ENCODE peak calls at places on chromosomes 13 and 19, in eight cellular contexts. U is brain microvascular endothelial cell, W is GM23338, R is tibial nerve, Y is fibroblast of lung, V is cardiac muscle cell, M is upper lobe of left lung, S is neural progenitor cell. O is an unnamed sample.

GRCh38 chr13:50635504-50635903 is 208.0 kb downstream of the DLEU7 start:
- DNase-seq in U (no peak), W (no peak), R (peak; percentile 59), Y (no peak), V (no peak), M (peak; percentile 60), S (no peak), O (no peak)

GRCh38 chr19:13262450-13262849 is 112.2 kb downstream of the IER2 start:
- DNase-seq in U (peak; percentile 45), W (peak; percentile 59), R (no peak), Y (peak; percentile 36), V (peak; percentile 53), M (no peak), S (peak; percentile 22), O (peak; percentile 10)

GRCh38 chr19:1941146-1942077 is at the start of gene CSNK1G2:
- DNase-seq in U (no peak), W (no peak), R (no peak), Y (no peak), V (no peak), M (no peak), S (no peak), O (no peak)

GRCh38 chr19:1220452-1221037 is 15.0 kb downstream of the STK11 start:
- DNase-seq in U (no peak), W (no peak), R (no peak), Y (no peak), V (no peak), M (no peak), S (no peak), O (no peak)

GRCh38 chr19:41031926-41032325 is 40.8 kb downstream of the CYP2B6 start:
- DNase-seq in U (no peak), W (no peak), R (no peak), Y (no peak), V (peak; percentile 0), M (no peak), S (no peak), O (no peak)

GRCh38 chr13:68350554-68350953 is 1120.4 kb upstream of the PCDH9 start:
- DNase-seq in U (no peak), W (no peak), R (no peak), Y (no peak), V (no peak), M (no peak), S (no peak), O (no peak)

GRCh38 chr13:59391696-59392095 is 772.0 kb downstream of the DIAPH3 start:
- DNase-seq in U (peak; percentile 77), W (peak; percentile 85), R (peak; percentile 75), Y (peak; percentile 56), V (peak; percentile 85), M (peak; percentile 43), S (peak; percentile 80), O (no peak)

GRCh38 chr13:30464496-30465351 is 1.0 kb downstream of the HMGB1 start:
- DNase-seq in U (peak; percentile 60), W (peak; percentile 67), R (peak; percentile 65), Y (peak; percentile 85), V (peak; percentile 87), M (peak; percentile 63), S (peak; percentile 86), O (no peak)

GRCh38 chr19:33522371-33522662 is 726 bp upstream of the PEPD start:
- DNase-seq in U (no peak), W (no peak), R (no peak), Y (no peak), V (no peak), M (no peak), S (no peak), O (no peak)

GRCh38 chr19:6440905-6441304 is 7.3 kb upstream of the SLC25A41 start:
- DNase-seq in U (no peak), W (no peak), R (no peak), Y (no peak), V (no peak), M (no peak), S (no peak), O (no peak)

GRCh38 chr13:89401209-89401810 is 1730.1 kb downstream of the SLITRK5 start:
- DNase-seq in U (peak; percentile 3), W (peak; percentile 4), R (no peak), Y (peak; percentile 74), V (no peak), M (no peak), S (no peak), O (peak; percentile 42)

GRCh38 chr19:17125052-17125727 is 49.6 kb downstream of the MYO9B start:
- DNase-seq in U (peak; percentile 18), W (no peak), R (no peak), Y (peak; percentile 43), V (no peak), M (no peak), S (no peak), O (no peak)

GRCh38 chr13:110555601-110556223 is 5.8 kb downstream of the RAB20 start:
- DNase-seq in U (no peak), W (no peak), R (no peak), Y (no peak), V (no peak), M (peak; percentile 68), S (no peak), O (no peak)

DNA sequence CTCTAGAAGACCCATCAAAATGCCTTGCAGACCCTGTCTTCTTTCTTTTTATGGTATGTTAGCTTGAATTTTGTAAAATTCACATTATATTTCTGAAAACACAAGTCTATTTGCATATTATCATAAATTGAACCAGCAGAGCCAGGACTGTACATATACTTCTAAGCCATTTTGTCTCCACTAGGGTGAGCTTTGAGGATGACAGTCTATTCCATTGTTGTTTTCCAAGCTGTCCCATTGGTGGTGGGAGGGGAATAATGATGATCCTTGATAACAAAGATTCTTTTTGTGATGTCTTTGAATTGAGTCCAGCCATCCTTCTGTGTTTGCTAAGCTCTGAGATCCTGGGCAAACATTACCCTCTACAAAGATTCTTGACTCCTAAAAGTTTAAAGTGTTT is 359.3 kb upstream of the PCDH20 start:
- DNase-seq in U (no peak), W (no peak), R (no peak), Y (no peak), V (no peak), M (no peak), S (no peak), O (no peak)
- TF ChIP-seq CTCF in U (no peak), W (no peak), R (no peak), Y (no peak), V (no peak), M (no peak), S (no peak), O (no peak)

GRCh38 chr19:51339313-51339686 is 2.6 kb downstream of the VSIG10L start:
- DNase-seq in U (no peak), W (peak; percentile 91), R (no peak), Y (no peak), V (no peak), M (no peak), S (peak; percentile 85), O (no peak)

GRCh38 chr19:51337861-51338562 is 3.9 kb downstream of the VSIG10L start:
- DNase-seq in U (no peak), W (no peak), R (no peak), Y (no peak), V (no peak), M (no peak), S (no peak), O (no peak)

GRCh38 chr19:51338563-51339312 is 3.2 kb downstream of the VSIG10L start:
- DNase-seq in U (peak; percentile 80), W (peak; percentile 95), R (peak; percentile 86), Y (peak; percentile 64), V (peak; percentile 91), M (peak; percentile 86), S (peak; percentile 94), O (no peak)

GRCh38 chr19:51341066-51341465 is 873 bp downstream of the VSIG10L start:
- DNase-seq in U (no peak), W (no peak), R (no peak), Y (no peak), V (no peak), M (no peak), S (no peak), O (no peak)

DNA sequence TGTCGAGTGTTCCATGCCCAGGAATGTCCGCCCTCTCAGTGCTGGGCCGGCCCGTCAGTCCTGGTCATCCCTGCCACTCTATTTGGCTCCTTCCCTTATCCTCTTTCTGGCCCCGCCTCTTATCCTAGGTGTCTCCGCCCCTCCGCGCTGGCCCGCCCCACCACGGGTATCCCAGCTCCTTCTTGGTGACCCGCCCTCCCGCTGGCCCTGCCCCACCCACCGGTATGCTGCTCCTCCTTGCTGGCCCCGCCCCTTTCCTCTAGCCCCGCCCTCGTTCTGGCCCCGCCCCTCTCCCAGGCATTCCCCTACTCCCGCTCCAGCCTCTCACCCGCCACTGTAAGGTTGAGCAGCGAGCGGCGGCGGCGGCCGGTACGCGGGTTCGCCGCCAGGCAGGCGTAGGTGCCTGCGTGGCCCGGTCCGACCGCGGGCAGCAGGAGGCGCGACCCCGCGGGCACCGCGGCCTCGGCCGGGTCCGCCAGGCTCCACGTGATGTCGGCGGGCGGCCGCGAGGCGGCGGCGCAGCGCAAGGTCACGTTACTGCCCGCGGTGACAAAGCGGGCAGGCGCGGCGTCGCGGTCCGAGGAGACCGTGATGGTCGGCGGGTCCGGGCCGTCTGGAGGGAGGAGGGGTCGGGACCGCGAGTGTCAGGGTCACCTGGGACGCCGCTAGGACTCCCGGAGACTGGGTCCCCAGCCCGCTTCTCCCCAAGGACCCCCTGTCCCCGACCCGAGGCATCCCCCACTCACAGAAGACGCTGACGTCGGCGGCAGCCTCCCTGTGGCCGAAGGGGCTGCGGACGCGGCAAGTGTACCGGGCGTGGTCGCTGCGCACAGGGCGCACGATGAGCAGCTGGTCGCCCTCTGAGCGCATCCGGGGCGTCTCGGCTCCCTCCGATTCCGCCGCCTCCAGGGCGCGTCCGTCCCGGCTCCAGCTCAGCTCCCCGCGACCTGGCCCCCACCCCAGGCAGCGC is 2.0 kb downstream of the VSIG10L start:
- DNase-seq in U (peak; percentile 99), W (peak; percentile 99), R (peak; percentile 98), Y (peak; percentile 94), V (peak; percentile 98), M (peak; percentile 100), S (peak; percentile 98), O (peak; percentile 83)
- H3K4me3 ChIP-seq in U (peak overlapping the region; percentile 67), W (peak overlapping the region; percentile 62), R (peak overlapping the region; percentile 70), Y (peak overlapping the region; percentile 51), V (peak overlapping the region; percentile 62), M (peak overlapping the region; percentile 74), S (peak overlapping the region; percentile 85), O (peak overlapping the region; percentile 73)

DNA sequence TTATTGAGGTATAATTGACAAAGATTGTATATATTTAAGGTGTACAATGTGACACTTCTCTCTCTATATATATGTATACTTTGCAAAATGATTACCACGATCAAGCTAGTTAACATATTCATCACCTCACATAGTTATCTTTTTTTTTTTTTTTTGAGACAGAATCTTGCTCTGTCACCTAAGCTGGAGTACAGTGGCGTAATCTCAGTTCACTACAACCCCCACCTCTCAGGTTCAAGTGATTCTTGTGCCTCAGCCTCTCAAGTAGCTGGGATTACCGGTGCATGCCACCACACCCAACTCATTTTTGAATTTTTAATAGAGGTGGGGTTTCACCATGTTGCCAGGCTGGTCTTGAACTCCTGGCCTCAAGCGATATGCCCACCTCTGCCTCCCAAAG is 3.7 kb downstream of the ZSCAN4 start:
- DNase-seq in U (no peak), W (no peak), R (no peak), Y (no peak), V (no peak), M (no peak), S (no peak), O (no peak)
- H3K27me3 ChIP-seq in U (no peaks in the 10 kb centered on the region), W (peaks cover 24% of the 10 kb centered on the region), R (no peaks in the 10 kb centered on the region), Y (no peaks in the 10 kb centered on the region), V (peaks cover 32% of the 10 kb centered on the region), M (no peaks in the 10 kb centered on the region), S (peaks cover 66% of the 10 kb centered on the region), O (no peaks in the 10 kb centered on the region)

DNA sequence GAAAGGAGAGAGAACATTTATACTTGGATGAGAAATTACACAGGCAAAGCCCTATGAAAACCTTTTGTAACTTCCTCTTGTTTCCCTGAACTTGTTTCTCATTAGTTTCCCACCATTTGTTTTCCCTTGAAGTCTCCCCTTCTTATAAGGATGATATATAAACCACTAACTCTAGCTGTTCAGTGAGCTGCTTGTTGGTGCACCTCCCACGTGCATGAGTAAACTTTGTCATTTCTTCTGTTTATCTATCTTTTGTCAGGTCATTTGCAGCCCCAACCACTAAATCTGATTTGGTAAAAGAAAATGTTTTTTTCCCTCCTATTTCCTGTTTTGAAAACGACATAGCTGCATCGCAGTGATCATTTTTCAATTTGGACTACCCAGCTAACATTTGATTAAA is 919.9 kb downstream of the SLITRK1 start:
- DNase-seq in U (peak; percentile 11), W (no peak), R (no peak), Y (peak; percentile 30), V (no peak), M (no peak), S (no peak), O (no peak)
- TF ChIP-seq CTCF in U (no peak), W (no peak), R (no peak), Y (no peak), V (no peak), M (no peak), S (no peak), O (no peak)

O was measured in kidney epithelial cell.